ENCODE peak calls at places on chromosomes 4 and X, in six cellular contexts. D, W, P, Z, I and X are unnamed samples.

GRCh38 chr4:30789219-30789671 is 69.1 kb downstream of the PCDH7 start:
- DNase-seq in D (no peak), W (no peak), P (no peak), Z (no peak), I (no peak), X (no peak)

GRCh38 chr4:145041378-145041777 is 56.6 kb downstream of the ANAPC10 start:
- DNase-seq in D (peak), W (no peak), P (no peak), Z (no peak), I (no peak), X (no peak)

GRCh38 chrX:137194164-137194563 is 160.4 kb upstream of the GPR101 start:
- DNase-seq in D (peak), W (peak), P (peak), Z (peak), I (peak), X (no peak)

GRCh38 chr4:148239406-148239805 is 202.8 kb downstream of the NR3C2 start:
- DNase-seq in D (no peak), W (no peak), P (no peak), Z (no peak), I (no peak), X (no peak)

GRCh38 chr4:74433541-74434172 is 11.3 kb upstream of the AREG start:
- DNase-seq in D (no peak), W (no peak), P (no peak), Z (no peak), I (no peak), X (no peak)

GRCh38 chr4:151325320-151326246 is at the start of gene SH3D19:
- DNase-seq in D (peak), W (peak), P (peak), Z (peak), I (peak), X (peak)

GRCh38 chr4:100977746-100978397 is 369.5 kb downstream of the PPP3CA start:
- DNase-seq in D (peak), W (peak), P (no peak), Z (no peak), I (no peak), X (peak)

GRCh38 chr4:141896687-141897086 is 260.3 kb downstream of the IL15 start:
- DNase-seq in D (no peak), W (no peak), P (no peak), Z (no peak), I (no peak), X (no peak)

GRCh38 chr4:39873823-39874222 is 103.9 kb downstream of the PDS5A start:
- DNase-seq in D (peak), W (no peak), P (no peak), Z (no peak), I (no peak), X (no peak)

GRCh38 chr4:137519406-137519805 is 12.9 kb downstream of the PCDH18 start:
- DNase-seq in D (peak), W (no peak), P (no peak), Z (no peak), I (no peak), X (peak)

GRCh38 chr4:158769175-158769831 is 477 bp downstream of the FNIP2 start:
- DNase-seq in D (no peak), W (no peak), P (peak), Z (peak), I (peak), X (no peak)

GRCh38 chrX:153909024-153909979 is 4.8 kb downstream of the AVPR2 start:
- DNase-seq in D (no peak), W (no peak), P (no peak), Z (no peak), I (no peak), X (no peak)

GRCh38 chrX:50988649-50989048 is 78.1 kb downstream of the BMP15 start:
- DNase-seq in D (peak), W (peak), P (no peak), Z (peak), I (peak), X (no peak)

GRCh38 chrX:106933538-106933961 is 13.3 kb downstream of the CLDN2 start:
- DNase-seq in D (peak), W (peak), P (no peak), Z (peak), I (no peak), X (no peak)

GRCh38 chr4:53174824-53175223 is 191.0 kb downstream of the SCFD2 start:
- DNase-seq in D (no peak), W (no peak), P (no peak), Z (no peak), I (no peak), X (no peak)

GRCh38 chrX:56569378-56570061 is 6.1 kb downstream of the UBQLN2 start:
- DNase-seq in D (no peak), W (no peak), P (no peak), Z (no peak), I (no peak), X (no peak)

GRCh38 chr4:21507439-21507838 is 441.1 kb downstream of the KCNIP4 start:
- DNase-seq in D (peak), W (no peak), P (no peak), Z (no peak), I (no peak), X (no peak)

GRCh38 chrX:21479695-21480280 is 105.6 kb downstream of the CNKSR2 start:
- DNase-seq in D (peak), W (peak), P (no peak), Z (no peak), I (peak), X (peak)

GRCh38 chr4:38566811-38567398 is 97.1 kb upstream of the KLF3 start:
- DNase-seq in D (peak), W (no peak), P (no peak), Z (no peak), I (no peak), X (no peak)

GRCh38 chr4:186030795-186031194 is 38.2 kb upstream of the TLR3 start:
- DNase-seq in D (no peak), W (no peak), P (no peak), Z (no peak), I (no peak), X (no peak)

GRCh38 chr4:186027405-186027804 is 41.6 kb upstream of the TLR3 start:
- DNase-seq in D (no peak), W (no peak), P (no peak), Z (peak), I (no peak), X (no peak)

GRCh38 chr4:186029731-186030421 is 39.1 kb upstream of the TLR3 start:
- DNase-seq in D (peak), W (peak), P (no peak), Z (peak), I (no peak), X (no peak)

GRCh38 chr4:186033027-186033426 is 35.9 kb upstream of the TLR3 start:
- DNase-seq in D (no peak), W (no peak), P (no peak), Z (no peak), I (no peak), X (no peak)

DNA sequence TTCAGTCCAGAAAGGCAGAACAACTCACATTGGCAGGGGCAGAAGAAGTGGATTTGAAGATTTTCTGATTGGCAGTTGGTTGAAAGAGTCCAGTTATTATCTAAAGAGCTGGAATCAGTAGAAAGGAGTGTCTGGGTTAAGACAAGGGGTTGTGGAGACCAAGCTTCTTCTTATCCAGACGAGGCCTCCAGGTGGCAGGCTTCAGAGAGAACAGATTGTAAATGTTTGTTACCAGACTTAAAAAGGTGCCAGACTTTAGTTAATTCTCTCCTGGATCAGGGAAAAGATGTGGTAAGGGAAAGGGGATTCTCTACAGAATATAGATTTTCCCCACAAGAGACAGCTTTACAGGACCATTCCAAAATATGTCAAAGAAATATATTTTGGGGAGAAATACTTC is 36.7 kb upstream of the TLR3 start:
- DNase-seq in D (no peak), W (no peak), P (no peak), Z (no peak), I (no peak), X (no peak)
- TF ChIP-seq CTCF in D (peak), W (no peak), P (no peak), Z (no peak), I (no peak), X (peak)

GRCh38 chrX:140050906-140051305 is 85.6 kb upstream of the CXorf66 start:
- DNase-seq in D (peak), W (no peak), P (no peak), Z (no peak), I (no peak), X (peak)
- TF ChIP-seq CTCF in D (peak), W (peak), P (no peak), Z (no peak), I (peak), X (peak)

DNA sequence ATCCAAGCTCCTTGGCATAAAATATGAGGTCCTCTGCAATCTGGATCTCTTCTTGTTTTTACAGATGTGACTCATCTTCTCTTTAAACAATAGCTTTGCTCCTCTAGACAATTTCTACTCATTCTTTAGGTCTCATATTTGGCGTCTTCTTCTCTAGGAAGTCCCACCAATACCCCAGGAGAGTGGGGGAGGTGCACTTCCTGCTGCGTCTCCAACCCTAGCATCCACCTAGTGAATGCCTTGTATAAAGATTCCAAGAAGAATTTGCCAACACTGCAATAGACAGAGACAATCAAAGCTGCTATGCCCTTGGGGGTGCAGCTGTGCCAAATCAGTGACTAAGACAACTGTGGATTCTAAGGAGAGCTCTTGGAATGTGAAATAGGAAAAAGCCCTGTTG is 45.7 kb upstream of the SLC10A7 start:
- DNase-seq in D (peak), W (no peak), P (no peak), Z (no peak), I (no peak), X (no peak)
- TF ChIP-seq CTCF in D (no peak), W (no peak), P (no peak), Z (no peak), I (no peak), X (no peak)

GRCh38 chrX:123173833-123174232 is 10.2 kb upstream of the GRIA3 start:
- DNase-seq in D (no peak), W (no peak), P (no peak), Z (no peak), I (no peak), X (peak)
- TF ChIP-seq CTCF in D (no peak), W (no peak), P (no peak), Z (no peak), I (peak), X (peak)

GRCh38 chrX:14529288-14529989 is at the start of gene GLRA2:
- DNase-seq in D (peak), W (no peak), P (peak), Z (peak), I (peak), X (no peak)

GRCh38 chrX:14533867-14534266 is 4.5 kb downstream of the GLRA2 start:
- DNase-seq in D (no peak), W (no peak), P (no peak), Z (no peak), I (no peak), X (no peak)

GRCh38 chrX:14528629-14529287 is 578 bp upstream of the GLRA2 start:
- DNase-seq in D (peak), W (peak), P (peak), Z (peak), I (peak), X (peak)
- TF ChIP-seq CTCF in D (peak), W (peak), P (no peak), Z (peak), I (peak), X (peak)

GRCh38 chr4:172871381-172871780 is 297.2 kb upstream of the GALNT7 start:
- DNase-seq in D (no peak), W (no peak), P (no peak), Z (no peak), I (no peak), X (no peak)
- TF ChIP-seq CTCF in D (no peak), W (no peak), P (no peak), Z (no peak), I (no peak), X (peak)

GRCh38 chr4:112521123-112522116 is 5.4 kb upstream of the NEUROG2 start:
- DNase-seq in D (no peak), W (no peak), P (peak), Z (no peak), I (no peak), X (no peak)

GRCh38 chr4:112518675-112519074 is 2.7 kb upstream of the NEUROG2 start:
- DNase-seq in D (no peak), W (no peak), P (no peak), Z (no peak), I (no peak), X (no peak)

GRCh38 chr4:112520598-112521122 is 4.7 kb upstream of the NEUROG2 start:
- DNase-seq in D (no peak), W (no peak), P (no peak), Z (no peak), I (no peak), X (no peak)

GRCh38 chr4:112517911-112518310 is 1.9 kb upstream of the NEUROG2 start:
- DNase-seq in D (no peak), W (no peak), P (no peak), Z (no peak), I (no peak), X (no peak)

DNA sequence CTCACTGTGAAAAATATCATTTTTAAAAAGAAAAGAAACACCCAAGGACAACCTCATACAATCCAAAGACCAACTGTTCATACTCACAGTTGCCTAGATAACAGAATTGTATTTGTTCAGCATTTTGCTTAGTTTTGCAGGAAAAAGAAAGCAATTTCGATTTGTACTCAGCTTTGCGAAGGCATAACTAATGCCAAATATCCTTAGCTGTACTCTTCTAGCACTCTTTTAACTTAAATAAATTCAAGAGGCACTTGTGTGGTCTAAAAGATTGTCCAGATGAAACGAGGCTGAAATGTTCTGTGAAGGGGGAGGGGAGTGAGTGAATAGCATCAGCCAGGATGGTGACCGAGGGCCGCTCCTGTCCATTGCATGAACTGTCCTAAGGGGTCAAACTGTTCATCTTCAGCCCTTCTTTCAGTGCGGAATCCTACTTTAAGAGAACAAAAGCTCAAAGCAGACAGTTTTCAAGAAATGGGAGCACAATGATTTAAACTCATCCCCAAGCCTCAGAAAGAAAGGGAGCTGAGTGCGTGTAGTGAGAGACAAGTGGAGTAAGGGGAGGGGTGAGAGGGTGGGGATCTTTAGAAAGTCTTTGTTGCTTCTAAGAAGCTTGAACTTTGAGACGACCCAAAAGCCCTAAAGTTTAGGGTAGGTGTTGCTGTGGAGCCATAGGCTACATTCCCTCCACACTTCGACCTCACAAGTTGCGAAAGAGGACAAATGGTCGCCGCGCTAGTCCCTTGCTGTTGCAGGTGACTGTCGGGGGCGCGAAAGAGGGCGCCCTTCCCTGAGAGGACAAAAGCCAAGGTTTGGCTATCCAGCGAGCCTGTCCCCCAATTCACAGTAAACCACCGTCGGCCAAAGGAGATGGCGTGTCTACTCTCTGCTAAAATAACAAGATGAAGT is 4.0 kb upstream of the NEUROG2 start:
- DNase-seq in D (no peak), W (no peak), P (peak), Z (no peak), I (no peak), X (no peak)
- TF ChIP-seq CTCF in D (no peak), W (no peak), P (no peak), Z (no peak), I (no peak), X (no peak)

GRCh38 chr4:45004326-45004725 is 278.0 kb upstream of the GNPDA2 start:
- DNase-seq in D (no peak), W (no peak), P (no peak), Z (no peak), I (no peak), X (no peak)

GRCh38 chr4:45006078-45006477 is 279.7 kb upstream of the GNPDA2 start:
- DNase-seq in D (no peak), W (no peak), P (no peak), Z (no peak), I (no peak), X (no peak)

GRCh38 chr4:45007499-45007898 is 281.1 kb upstream of the GNPDA2 start:
- DNase-seq in D (no peak), W (no peak), P (no peak), Z (no peak), I (no peak), X (no peak)

DNA sequence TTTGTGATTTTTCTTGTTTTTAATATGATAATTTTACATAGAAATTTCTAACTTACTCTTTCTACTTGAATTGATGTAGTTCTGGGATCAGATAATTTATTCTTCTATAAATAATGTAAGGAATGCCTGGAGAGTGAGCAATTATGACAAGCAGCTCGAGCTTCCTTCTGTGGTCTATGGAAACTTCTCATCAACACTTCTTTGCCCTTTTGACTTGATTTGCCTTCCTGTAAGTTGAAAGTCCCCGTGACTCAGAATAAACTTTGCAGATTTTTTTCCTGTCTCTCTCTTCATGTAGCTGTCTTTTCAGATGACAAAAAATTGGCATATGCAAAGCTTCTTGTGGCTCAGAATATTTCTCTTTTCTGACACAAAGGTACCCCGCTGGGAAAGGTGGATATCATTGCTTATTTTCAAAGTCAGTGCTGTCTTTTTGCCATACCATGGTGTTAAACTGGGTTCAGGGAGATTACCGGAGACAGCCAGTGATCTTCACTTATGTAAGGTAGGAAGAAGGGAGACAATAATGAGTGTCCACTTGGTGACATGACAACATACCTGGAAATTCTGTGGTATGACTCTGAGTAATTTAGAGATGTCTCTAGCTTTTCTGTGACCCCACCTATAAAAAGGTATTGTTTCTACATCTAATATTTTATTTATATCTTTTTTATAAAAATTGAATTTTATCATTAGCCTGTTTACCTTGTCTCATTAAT is 278.6 kb upstream of the GNPDA2 start:
- DNase-seq in D (peak), W (no peak), P (no peak), Z (no peak), I (no peak), X (no peak)
- TF ChIP-seq CTCF in D (no peak), W (no peak), P (no peak), Z (no peak), I (no peak), X (no peak)

DNA sequence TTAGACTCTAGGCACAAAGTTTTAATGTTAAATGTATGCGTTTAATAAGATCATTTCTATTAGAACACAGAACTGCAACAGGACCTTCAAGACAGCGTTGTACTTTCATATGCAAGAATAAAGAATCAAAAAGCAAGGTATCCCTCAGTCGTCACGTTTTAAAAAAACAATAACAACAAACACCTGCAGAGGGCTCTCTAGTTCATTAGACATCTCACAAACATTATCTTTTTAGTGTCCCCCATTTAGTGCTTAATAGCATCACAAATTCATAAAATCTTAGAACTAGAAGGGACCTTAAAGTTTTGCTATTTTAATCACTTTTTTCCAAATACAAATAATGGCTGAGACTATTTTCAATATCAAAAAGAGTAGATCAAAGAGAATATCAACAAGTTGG is 236.6 kb downstream of the DCHS2 start:
- DNase-seq in D (no peak), W (no peak), P (no peak), Z (no peak), I (no peak), X (no peak)
- TF ChIP-seq CTCF in D (no peak), W (no peak), P (no peak), Z (no peak), I (no peak), X (peak)